ENCODE peak calls at places on chromosomes 13 and 19, in eight cellular contexts. O is keratinocyte, J is heart left ventricle, K is AG10803, R is cardiac fibroblast, G is cardiac muscle cell, W is WERI-Rb-1, Q is thoracic aorta. T is an unnamed sample.
A peak's percentile ranks its signal among the peaks of the same experiment; 100 is the strongest.

GRCh38 chr19:49847731-49848696 is 2.9 kb upstream of the PTOV1 start:
- DNase-seq in O (no peak), J (no peak), K (peak; percentile 82), R (peak; percentile 93), G (no peak), W (no peak), Q (no peak), T (peak; percentile 82)

GRCh38 chr13:31697290-31697689 is 42.0 kb upstream of the RXFP2 start:
- DNase-seq in O (no peak), J (no peak), K (peak; percentile 24), R (peak; percentile 6), G (no peak), W (no peak), Q (no peak), T (peak; percentile 16)

GRCh38 chr19:51422053-51422448 is 4.6 kb upstream of the SIGLEC10 start:
- DNase-seq in O (no peak), J (peak; percentile 81), K (peak; percentile 64), R (peak; percentile 74), G (peak; percentile 94), W (peak; percentile 82), Q (no peak), T (peak; percentile 38)

GRCh38 chr13:24228852-24229458 is 68.4 kb downstream of the SPATA13 start:
- DNase-seq in O (peak; percentile 19), J (no peak), K (peak; percentile 77), R (peak; percentile 81), G (peak; percentile 69), W (peak; percentile 70), Q (no peak), T (peak; percentile 86)

GRCh38 chr13:32581177-32581786 is 5.0 kb upstream of the PDS5B start:
- DNase-seq in O (no peak), J (no peak), K (peak; percentile 39), R (peak; percentile 61), G (peak; percentile 14), W (no peak), Q (no peak), T (no peak)

GRCh38 chr19:2302319-2303208 is 5.4 kb downstream of the LINGO3 start:
- DNase-seq in O (no peak), J (peak; percentile 63), K (peak; percentile 46), R (peak; percentile 55), G (peak; percentile 36), W (no peak), Q (no peak), T (peak; percentile 51)

GRCh38 chr13:75704194-75704941 is 68.2 kb downstream of the LMO7 start:
- DNase-seq in O (no peak), J (no peak), K (peak; percentile 53), R (peak; percentile 63), G (peak; percentile 11), W (no peak), Q (no peak), T (peak; percentile 65)

GRCh38 chr13:42083138-42083770 is 34.8 kb downstream of the DGKH start:
- DNase-seq in O (no peak), J (no peak), K (no peak), R (no peak), G (no peak), W (no peak), Q (no peak), T (no peak)

GRCh38 chr19:15464394-15465385 is at the start of gene RASAL3:
- DNase-seq in O (no peak), J (no peak), K (no peak), R (peak; percentile 19), G (no peak), W (no peak), Q (no peak), T (no peak)

DNA sequence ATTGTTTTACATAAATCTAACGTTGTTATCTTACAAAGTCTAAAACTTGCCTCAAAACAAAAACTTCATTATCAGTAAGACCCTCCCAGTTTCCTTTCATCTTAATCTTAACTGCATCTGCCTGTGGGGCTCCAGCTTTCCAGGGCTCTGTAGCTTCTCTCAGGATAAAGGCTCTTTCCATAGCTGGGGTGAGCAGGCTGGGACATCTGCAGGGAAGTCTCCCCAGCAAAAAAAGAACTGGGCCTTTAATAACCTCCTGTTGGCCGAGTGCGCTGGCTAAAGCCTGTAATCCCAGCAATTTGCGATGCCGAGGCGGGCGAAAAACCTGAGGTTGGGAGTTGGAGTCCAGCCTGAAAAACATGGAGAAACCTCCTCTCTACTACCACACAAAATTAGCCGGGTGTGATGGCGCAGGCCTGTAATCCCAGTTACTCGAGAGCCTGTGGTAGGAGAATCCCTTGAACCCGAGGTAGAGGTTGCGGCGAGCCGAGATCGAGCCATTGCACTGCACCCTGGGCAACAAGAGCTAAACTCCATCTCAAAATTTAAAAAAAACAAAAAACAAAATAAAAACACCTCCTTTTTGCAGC is 142.9 kb downstream of the ZNF737 start:
- DNase-seq in O (no peak), J (no peak), K (peak; percentile 3), R (peak; percentile 22), G (no peak), W (peak; percentile 69), Q (no peak), T (no peak)
- H3K4me3 ChIP-seq in O (peak overlapping the region; percentile 62), J (peak overlapping the region; percentile 57), K (peak overlapping the region; percentile 71), R (peak overlapping the region; percentile 74), G (peak overlapping the region; percentile 97), W (peak overlapping the region; percentile 34), Q (peak overlapping the region; percentile 91), T (peak overlapping the region; percentile 76)

GRCh38 chr13:110239280-110240120 is 67.5 kb downstream of the COL4A1 start:
- DNase-seq in O (no peak), J (no peak), K (no peak), R (peak; percentile 44), G (no peak), W (no peak), Q (no peak), T (peak; percentile 46)
- TF ChIP-seq CTCF in O (no peak), J (no peak), K (no peak), R (peak; percentile 5), G (no peak), W (peak; percentile 1), Q (no peak), T (no peak)

GRCh38 chr19:43462887-43463380 is 2.5 kb downstream of the LYPD3 start:
- DNase-seq in O (no peak), J (no peak), K (no peak), R (no peak), G (no peak), W (no peak), Q (no peak), T (no peak)
- H3K4me3 ChIP-seq in O (peak overlapping the region; percentile 29), J (peak overlapping the region; percentile 68), K (peak overlapping the region; percentile 85), R (peak overlapping the region; percentile 76), G (peak overlapping the region; percentile 56), W (peak overlapping the region; percentile 70), Q (peak overlapping the region; percentile 87), T (peak overlapping the region; percentile 83)

GRCh38 chr19:30272554-30272953 is 99.6 kb upstream of the ZNF536 start:
- DNase-seq in O (no peak), J (no peak), K (no peak), R (no peak), G (no peak), W (no peak), Q (no peak), T (no peak)
- TF ChIP-seq CTCF in O (no peak), J (no peak), K (no peak), R (no peak), G (no peak), W (no peak), Q (no peak), T (no peak)

DNA sequence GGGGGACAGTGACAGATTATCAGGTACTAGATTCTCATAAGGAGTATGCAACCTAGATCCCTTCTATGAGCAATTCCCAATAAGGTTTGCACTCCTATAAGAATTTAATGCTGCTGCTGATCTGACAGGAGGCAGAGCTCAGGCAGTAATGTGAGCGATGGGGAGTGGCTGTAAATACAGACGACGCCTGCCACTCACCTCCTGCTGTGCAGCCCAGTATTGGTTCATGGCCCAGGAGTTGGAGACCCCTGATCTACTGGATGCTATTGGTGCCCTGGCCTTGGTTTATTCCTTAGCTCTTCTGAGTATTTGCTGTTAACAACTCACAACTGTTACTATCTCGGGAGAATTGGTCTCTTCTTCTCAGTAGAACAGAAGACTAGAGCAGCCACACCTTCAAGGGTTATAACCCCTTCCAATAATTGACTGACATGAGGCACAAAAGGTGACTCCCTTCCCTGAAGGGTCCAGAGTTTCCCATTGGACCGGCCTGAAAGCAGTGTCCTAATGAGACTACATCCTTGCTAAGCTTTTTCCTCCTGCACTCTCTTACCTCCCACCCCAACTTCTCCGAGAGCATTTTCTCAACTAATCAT is 35.0 kb upstream of the RBM26 start:
- DNase-seq in O (no peak), J (no peak), K (no peak), R (no peak), G (no peak), W (no peak), Q (no peak), T (no peak)
- H3K4me3 ChIP-seq in O (no peak overlapping the region), J (no peak overlapping the region), K (no peak overlapping the region), R (no peak overlapping the region), G (no peak overlapping the region), W (no peak overlapping the region), Q (no peak overlapping the region), T (no peak overlapping the region)

GRCh38 chr19:6186435-6186834 is 51.0 kb downstream of the ACSBG2 start:
- DNase-seq in O (no peak), J (no peak), K (no peak), R (no peak), G (no peak), W (no peak), Q (no peak), T (no peak)

GRCh38 chr19:6185825-6186193 is 50.3 kb downstream of the ACSBG2 start:
- DNase-seq in O (no peak), J (no peak), K (no peak), R (no peak), G (no peak), W (no peak), Q (no peak), T (no peak)

GRCh38 chr19:6185093-6185824 is 49.8 kb downstream of the ACSBG2 start:
- DNase-seq in O (no peak), J (no peak), K (no peak), R (no peak), G (no peak), W (peak; percentile 30), Q (no peak), T (no peak)

GRCh38 chr19:6181119-6181518 is 45.7 kb downstream of the ACSBG2 start:
- DNase-seq in O (no peak), J (no peak), K (no peak), R (no peak), G (no peak), W (no peak), Q (no peak), T (no peak)
- TF ChIP-seq CTCF in O (no peak), J (no peak), K (no peak), R (no peak), G (no peak), W (no peak), Q (no peak), T (no peak)

T was measured in foreskin fibroblast.